ENCODE peak calls at places on chromosomes 2 and 18, in five cellular contexts. R is SK-N-SH, Y is HepG2, F is GM12878, M is K562. P is an unnamed sample.

GRCh38 chr2:85786865-85787264 is 33.1 kb downstream of the ATOH8 start:
- DNase-seq in F (no peak), M (no peak), R (no peak), Y (no peak), P (no peak)

GRCh38 chr2:205642562-205643350 is 39.5 kb upstream of the NRP2 start:
- DNase-seq in M (no peak), F (no peak), Y (no peak), R (no peak), P (no peak)

GRCh38 chr18:23725351-23725750 is 36.1 kb downstream of the LAMA3 start:
- DNase-seq in M (no peak), R (no peak), F (no peak), Y (no peak), P (no peak)

GRCh38 chr2:177606636-177607035 is 214.1 kb downstream of the AGPS start:
- DNase-seq in R (no peak), M (no peak), Y (no peak), F (no peak), P (peak)

GRCh38 chr18:2192562-2192961 is 378.7 kb downstream of the METTL4 start:
- DNase-seq in R (no peak), M (no peak), F (no peak), Y (no peak), P (no peak)

GRCh38 chr2:161954103-161954502 is 119.9 kb downstream of the DPP4 start:
- DNase-seq in R (no peak), Y (no peak), F (no peak), M (no peak), P (no peak)

GRCh38 chr18:30999186-30999585 is 43.4 kb downstream of the DSC3 start:
- DNase-seq in R (no peak), M (no peak), F (no peak), Y (no peak), P (no peak)

GRCh38 chr2:179560257-179560735 is 295.7 kb upstream of the SESTD1 start:
- DNase-seq in F (no peak), M (no peak), R (no peak), Y (peak), P (no peak)

GRCh38 chr18:53093650-53094049 is 753.7 kb downstream of the DCC start:
- DNase-seq in M (no peak), R (no peak), Y (no peak), F (no peak), P (no peak)

GRCh38 chr2:229927817-229928321 is 5.6 kb downstream of the FBXO36 start:
- DNase-seq in M (no peak), R (no peak), Y (no peak), F (no peak), P (peak)

GRCh38 chr2:235988271-235989015 is 179.7 kb downstream of the GBX2 start:
- DNase-seq in R (no peak), Y (no peak), M (no peak), F (no peak), P (no peak)

GRCh38 chr2:238425979-238426567 is 654 bp upstream of the ASB1 start:
- DNase-seq in M (peak), Y (peak), R (peak), F (no peak), P (peak)

GRCh38 chr2:216151313-216152030 is 42.3 kb downstream of the XRCC5 start:
- DNase-seq in Y (no peak), R (peak), M (no peak), F (no peak), P (peak)

GRCh38 chr2:226790006-226790405 is 9.6 kb downstream of the IRS1 start:
- DNase-seq in Y (no peak), M (no peak), F (no peak), R (no peak), P (no peak)

GRCh38 chr18:22670914-22671313 is 253.2 kb upstream of the CTAGE1 start:
- DNase-seq in M (no peak), Y (no peak), F (peak), R (no peak), P (peak)

GRCh38 chr2:136141510-136142154 is 23.7 kb upstream of the CXCR4 start:
- DNase-seq in M (peak), F (no peak), R (peak), Y (no peak), P (no peak)

GRCh38 chr2:174824098-174824497 is 59.8 kb upstream of the CHRNA1 start:
- DNase-seq in R (no peak), F (no peak), Y (no peak), M (no peak), P (no peak)

GRCh38 chr2:15159751-15160177 is 401.4 kb downstream of the NBAS start:
- DNase-seq in R (peak), M (peak), F (no peak), Y (peak), P (peak)

GRCh38 chr2:231308631-231309414 is 86.7 kb upstream of the B3GNT7 start:
- DNase-seq in M (no peak), F (no peak), R (no peak), Y (no peak), P (peak)

GRCh38 chr2:189057316-189057715 is 83.1 kb downstream of the COL3A1 start:
- DNase-seq in F (no peak), Y (no peak), M (no peak), R (no peak), P (no peak)

GRCh38 chr2:58045580-58046334 is 849 bp upstream of the VRK2 start:
- DNase-seq in Y (no peak), F (no peak), R (no peak), M (peak), P (no peak)

GRCh38 chr2:136319227-136319626 is 201.3 kb upstream of the CXCR4 start:
- DNase-seq in Y (no peak), M (no peak), R (no peak), F (no peak), P (no peak)

GRCh38 chr2:180012523-180012922 is 5.4 kb upstream of the CWC22 start:
- DNase-seq in R (no peak), F (no peak), Y (peak), M (no peak), P (peak)

GRCh38 chr2:46548103-46548486 is 68.7 kb downstream of the TMEM247 start:
- DNase-seq in Y (no peak), M (no peak), R (no peak), F (no peak), P (no peak)

GRCh38 chr2:129396980-129397599 is 582.4 kb upstream of the RAB6C start:
- DNase-seq in R (peak), Y (peak), M (peak), F (peak), P (no peak)

GRCh38 chr2:204364860-204365530 is 180.3 kb upstream of the PARD3B start:
- DNase-seq in Y (no peak), M (no peak), F (no peak), R (no peak), P (no peak)

GRCh38 chr2:216877085-216877484 is 17.2 kb upstream of the TNP1 start:
- DNase-seq in R (no peak), Y (no peak), M (no peak), F (no peak), P (no peak)

GRCh38 chr2:100965596-100965995 is 36.5 kb upstream of the RPL31 start:
- DNase-seq in Y (no peak), R (no peak), M (no peak), F (no peak), P (no peak)

GRCh38 chr2:52658598-52658997 is 1109.0 kb upstream of the CHAC2 start:
- DNase-seq in M (no peak), R (no peak), Y (no peak), F (no peak), P (peak)

GRCh38 chr2:43708178-43708577 is 31.9 kb upstream of the C1GALT1C1L start:
- DNase-seq in F (no peak), Y (no peak), R (no peak), M (no peak), P (peak)

GRCh38 chr18:25055076-25055475 is 296.9 kb downstream of the ZNF521 start:
- DNase-seq in R (no peak), F (no peak), Y (no peak), M (no peak), P (peak)

GRCh38 chr2:224278531-224278930 is 123.4 kb downstream of the FAM124B start:
- DNase-seq in Y (no peak), F (no peak), R (no peak), M (no peak), P (peak)

GRCh38 chr2:110806053-110806452 is 73.7 kb downstream of the ACOXL start:
- DNase-seq in Y (no peak), M (no peak), R (no peak), F (no peak), P (no peak)

GRCh38 chr18:7950380-7951143 is 383.4 kb downstream of the PTPRM start:
- DNase-seq in F (no peak), R (no peak), M (peak), Y (peak), P (peak)

GRCh38 chr2:166419616-166419934 is 43.8 kb upstream of the SCN9A start:
- DNase-seq in R (no peak), F (no peak), M (peak), Y (peak), P (peak)

GRCh38 chr2:73984922-73985317 is 210 bp downstream of the TET3 start:
- DNase-seq in F (no peak), R (no peak), M (peak), Y (peak), P (no peak)

GRCh38 chr18:65287642-65288041 is 463.2 kb upstream of the CDH7 start:
- DNase-seq in F (no peak), R (no peak), Y (no peak), M (no peak), P (no peak)

GRCh38 chr2:6944546-6944945 is 27.3 kb downstream of the RNF144A start:
- DNase-seq in Y (no peak), M (no peak), F (no peak), R (no peak), P (no peak)

GRCh38 chr18:35027206-35027605 is 14.0 kb upstream of the MAPRE2 start:
- DNase-seq in M (no peak), R (no peak), F (no peak), Y (no peak), P (no peak)

DNA sequence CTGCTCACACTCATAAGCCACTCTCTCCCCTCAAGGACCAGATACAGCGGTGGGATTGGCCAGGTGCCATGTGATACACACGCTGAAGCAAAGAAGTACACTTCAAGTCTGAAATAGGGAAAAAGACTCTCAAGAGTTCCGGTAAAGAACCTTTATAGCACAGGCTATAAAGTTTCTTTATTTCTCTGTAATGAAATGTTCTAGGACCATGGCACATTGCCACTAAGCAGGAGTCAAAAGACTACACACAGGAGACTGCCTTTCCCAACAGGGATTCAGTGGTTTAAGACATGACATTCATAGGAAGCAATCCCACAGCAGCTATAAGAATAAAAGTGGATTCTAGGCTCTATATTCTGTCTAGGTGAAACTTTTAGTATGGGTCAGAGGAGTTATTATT is 133.4 kb upstream of the EPHA4 start:
- DNase-seq in M (no peak), Y (no peak), R (no peak), F (no peak), P (no peak)
- TF ChIP-seq MXI1 in M (no peak), Y (no peak), R (no peak), F (no peak), P (no peak)

DNA sequence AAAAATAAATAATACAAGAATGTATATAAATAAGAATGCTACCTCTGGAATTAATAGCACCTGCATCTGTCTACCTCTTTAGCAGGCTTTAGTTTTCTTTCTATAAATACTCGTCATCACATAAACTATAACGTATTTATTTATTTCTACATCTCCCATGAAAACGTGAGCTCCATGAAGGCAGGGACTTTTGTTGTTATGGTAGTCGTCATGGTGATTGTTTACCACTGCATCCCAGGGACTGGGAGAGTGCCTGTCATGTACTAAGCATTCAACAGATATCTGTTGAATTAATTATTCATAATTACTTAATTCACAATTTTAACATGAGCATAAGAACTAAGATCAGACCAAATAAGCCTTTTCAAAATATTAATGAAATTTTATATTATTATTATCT is 386.6 kb downstream of the NRXN1 start:
- DNase-seq in R (no peak), F (no peak), M (no peak), Y (no peak), P (no peak)
- TF ChIP-seq MXI1 in R (no peak), F (no peak), M (no peak), Y (no peak), P (no peak)

DNA sequence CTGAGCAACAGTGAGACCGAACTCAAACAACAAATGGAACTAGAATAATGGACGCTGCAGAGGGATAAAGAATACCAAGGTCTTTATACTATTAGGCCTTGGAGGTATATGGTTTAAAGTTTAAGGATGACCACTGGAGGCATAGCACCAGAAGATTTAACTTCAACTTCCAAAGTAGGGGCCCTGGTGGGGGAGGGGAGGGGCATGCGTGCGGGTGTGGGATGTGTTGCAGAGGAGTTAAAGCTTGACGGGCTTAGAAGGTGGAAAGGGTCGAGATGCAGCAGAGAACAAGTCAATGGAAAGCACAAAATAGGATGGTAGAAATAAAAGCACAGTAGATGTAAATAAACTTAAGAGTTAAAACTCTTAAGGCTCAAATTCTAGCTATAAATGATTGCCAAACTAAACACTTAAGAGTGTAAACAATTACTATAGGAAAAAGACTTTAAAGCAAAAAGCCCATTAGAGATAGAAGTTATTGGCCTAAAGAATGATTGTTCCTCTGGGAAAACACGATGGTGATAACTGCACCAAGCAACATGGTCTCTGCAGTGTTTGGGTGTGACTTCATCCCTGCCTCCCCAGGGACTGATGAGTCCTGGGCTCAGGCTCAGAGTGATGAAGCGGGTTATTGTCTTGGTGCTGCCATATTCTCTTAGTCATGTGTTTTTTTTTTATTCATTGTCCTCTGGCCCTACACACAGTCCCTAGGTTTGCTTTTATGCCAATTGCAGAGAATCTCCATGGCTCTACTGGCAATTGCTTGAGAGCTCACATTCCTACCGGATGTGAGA is 13.0 kb downstream of the RRM2 start:
- DNase-seq in Y (no peak), M (peak), F (no peak), R (no peak), P (peak)
- TF ChIP-seq MXI1 in Y (no peak), M (no peak), F (no peak), R (no peak), P (no peak)

GRCh38 chr2:173441222-173441621 is 86.5 kb downstream of the CDCA7 start:
- DNase-seq in Y (no peak), R (no peak), F (no peak), M (no peak), P (peak)
- TF ChIP-seq MXI1 in Y (no peak), R (no peak), F (no peak), M (no peak), P (no peak)

DNA sequence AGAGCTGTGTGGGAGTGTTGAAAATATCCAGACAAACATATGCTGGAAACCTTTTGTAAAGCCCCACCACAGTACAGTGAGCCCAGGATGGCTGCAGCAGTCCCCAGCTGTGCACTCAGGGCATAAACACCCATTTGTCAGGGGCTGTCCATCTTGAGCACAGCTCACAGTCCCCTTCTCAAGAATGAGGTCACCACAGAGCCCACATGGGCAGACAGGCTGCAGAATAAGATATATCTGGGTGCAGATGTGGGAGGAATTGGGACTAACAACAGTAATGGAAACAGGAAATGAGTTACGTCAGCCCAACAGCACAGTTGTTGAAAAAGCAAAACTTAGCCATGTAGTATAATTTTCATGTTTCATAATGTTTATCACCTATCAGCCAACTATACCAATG is 219.6 kb downstream of the ETAA1 start:
- DNase-seq in R (peak), F (peak), M (no peak), Y (no peak), P (peak)
- TF ChIP-seq MXI1 in R (no peak), F (no peak), M (no peak), Y (no peak), P (no peak)

DNA sequence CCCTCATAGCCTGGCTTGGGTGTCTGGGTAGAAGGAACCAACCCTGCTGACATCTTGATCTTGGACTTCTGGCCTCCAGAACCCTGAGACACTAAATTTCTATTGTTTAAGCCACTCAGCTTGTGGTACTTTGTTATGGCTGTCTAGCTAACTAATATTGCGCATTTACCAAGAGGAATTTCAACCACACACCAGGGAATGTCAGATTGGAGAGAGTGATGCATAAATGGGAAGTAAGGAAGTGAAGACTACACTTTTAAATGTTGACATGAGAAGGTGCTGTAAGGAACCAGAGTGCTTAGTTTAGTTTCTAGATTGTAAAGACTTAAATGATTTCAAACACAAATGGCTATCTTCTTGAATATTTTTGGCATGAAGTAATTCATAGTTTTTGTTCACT is 98.9 kb upstream of the ITGB6 start:
- DNase-seq in Y (no peak), M (no peak), R (no peak), F (no peak), P (peak)
- TF ChIP-seq MXI1 in Y (no peak), M (no peak), R (no peak), F (no peak), P (no peak)

GRCh38 chr2:218002792-218003191 is at the start of gene TNS1:
- DNase-seq in F (no peak), R (peak), Y (no peak), M (no peak), P (peak)
- TF ChIP-seq MXI1 in F (no peak), R (no peak), Y (no peak), M (no peak), P (no peak)

GRCh38 chr2:186687774-186688173 is 6.1 kb upstream of the FAM171B start:
- DNase-seq in F (no peak), Y (no peak), R (no peak), M (no peak), P (peak)
- TF ChIP-seq MXI1 in F (no peak), Y (no peak), R (no peak), M (no peak), P (no peak)